ENCODE peak calls at places on chromosome 15, in nine cellular contexts. N is fibroblast of the aortic adventitia, Y is body of pancreas, C is Peyer's patch, J is hepatocyte, D is transverse colon, K is upper lobe of left lung, F is astrocyte of the spinal cord, W is mammary epithelial cell. H is an unnamed sample.

GRCh38 chr15:34160735-34161134 is 49.2 kb downstream of the KATNBL1 start:
- DNase-seq in N (no peak), Y (no peak), C (no peak), J (no peak), D (no peak), K (no peak), F (no peak), W (no peak), H (no peak)

GRCh38 chr15:25508369-25509002 is 69.7 kb upstream of the UBE3A start:
- DNase-seq in N (peak), Y (no peak), C (no peak), J (peak), D (no peak), K (no peak), F (peak), W (no peak), H (peak)

GRCh38 chr15:64029111-64029510 is 17.2 kb downstream of the DAPK2 start:
- DNase-seq in N (no peak), Y (no peak), C (no peak), J (no peak), D (no peak), K (no peak), F (no peak), W (no peak), H (no peak)

GRCh38 chr15:100559330-100559729 is 30.6 kb upstream of the CERS3 start:
- DNase-seq in N (peak), Y (peak), C (no peak), J (peak), D (peak), K (no peak), F (peak), W (peak), H (peak)

GRCh38 chr15:33964665-33965040 is 3.6 kb upstream of the CHRM5 start:
- DNase-seq in N (peak), Y (no peak), C (no peak), J (no peak), D (no peak), K (no peak), F (no peak), W (no peak), H (no peak)

GRCh38 chr15:44069489-44069888 is 125.6 kb downstream of the FRMD5 start:
- DNase-seq in N (no peak), Y (no peak), C (no peak), J (no peak), D (no peak), K (no peak), F (no peak), W (peak), H (no peak)

GRCh38 chr15:60773255-60773654 is 294.3 kb upstream of the ICE2 start:
- DNase-seq in N (no peak), Y (no peak), C (no peak), J (no peak), D (no peak), K (no peak), F (no peak), W (no peak), H (no peak)

GRCh38 chr15:34808016-34808415 is 12.7 kb upstream of the ACTC1 start:
- DNase-seq in N (peak), Y (no peak), C (no peak), J (no peak), D (no peak), K (no peak), F (peak), W (peak), H (peak)

GRCh38 chr15:81007428-81008064 is 6.8 kb downstream of the TLNRD1 start:
- DNase-seq in N (no peak), Y (no peak), C (no peak), J (no peak), D (no peak), K (no peak), F (no peak), W (no peak), H (no peak)

DNA sequence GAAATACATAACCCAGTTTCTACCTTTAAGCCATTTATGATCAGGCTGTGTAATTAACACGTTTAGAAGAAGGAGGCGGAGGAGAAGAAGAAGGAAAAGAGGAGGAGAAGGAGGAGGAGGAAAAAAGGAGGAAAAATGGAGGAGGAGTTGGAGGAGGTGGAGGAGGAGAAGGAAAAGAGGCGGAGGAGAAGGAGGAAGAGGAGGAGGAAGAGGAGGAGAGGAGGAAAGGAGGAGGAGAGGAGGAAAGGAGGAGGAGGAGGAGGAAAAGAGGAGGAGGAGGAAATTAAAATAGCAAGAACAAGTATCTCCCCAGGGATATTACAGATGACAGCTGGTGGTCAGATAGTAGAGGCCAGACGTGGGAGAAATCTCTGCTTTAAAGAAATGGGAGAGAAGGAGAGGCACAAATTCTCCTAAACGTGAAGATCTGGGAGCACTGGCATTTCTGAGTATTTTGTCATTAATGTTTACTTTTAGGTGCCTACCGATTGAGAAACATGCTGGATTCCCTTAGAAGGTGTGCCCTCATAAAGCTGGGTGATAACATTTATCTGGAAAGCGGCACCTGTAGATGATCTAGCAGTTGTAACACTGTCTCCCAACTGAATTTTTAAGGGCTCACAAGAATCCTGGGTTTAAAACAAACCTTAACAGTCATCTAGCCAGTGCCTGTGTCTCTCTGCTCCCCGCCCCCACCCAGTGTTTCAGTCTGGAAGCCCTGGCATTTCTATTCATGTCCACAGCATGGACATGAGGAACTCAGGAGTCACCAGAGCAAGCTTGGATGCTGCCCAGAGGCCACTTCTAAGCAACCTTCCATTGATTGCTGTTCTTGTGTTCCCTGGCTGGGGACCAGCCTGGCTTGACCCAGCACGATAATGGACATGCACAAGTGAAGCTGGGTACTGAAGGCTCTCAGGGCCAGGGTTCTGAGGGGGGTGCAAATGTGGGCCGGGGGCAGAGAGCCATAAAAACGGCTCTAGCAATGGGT is 75.2 kb downstream of the CHRNA7 start:
- DNase-seq in N (no peak), Y (peak), C (no peak), J (no peak), D (no peak), K (no peak), F (no peak), W (no peak), H (no peak)
- H3K4me3 ChIP-seq in N (no peak), Y (no peak), C (no peak), J (no peak), D (no peak), K (no peak), F (no peak), W (no peak), H (no peak)

DNA sequence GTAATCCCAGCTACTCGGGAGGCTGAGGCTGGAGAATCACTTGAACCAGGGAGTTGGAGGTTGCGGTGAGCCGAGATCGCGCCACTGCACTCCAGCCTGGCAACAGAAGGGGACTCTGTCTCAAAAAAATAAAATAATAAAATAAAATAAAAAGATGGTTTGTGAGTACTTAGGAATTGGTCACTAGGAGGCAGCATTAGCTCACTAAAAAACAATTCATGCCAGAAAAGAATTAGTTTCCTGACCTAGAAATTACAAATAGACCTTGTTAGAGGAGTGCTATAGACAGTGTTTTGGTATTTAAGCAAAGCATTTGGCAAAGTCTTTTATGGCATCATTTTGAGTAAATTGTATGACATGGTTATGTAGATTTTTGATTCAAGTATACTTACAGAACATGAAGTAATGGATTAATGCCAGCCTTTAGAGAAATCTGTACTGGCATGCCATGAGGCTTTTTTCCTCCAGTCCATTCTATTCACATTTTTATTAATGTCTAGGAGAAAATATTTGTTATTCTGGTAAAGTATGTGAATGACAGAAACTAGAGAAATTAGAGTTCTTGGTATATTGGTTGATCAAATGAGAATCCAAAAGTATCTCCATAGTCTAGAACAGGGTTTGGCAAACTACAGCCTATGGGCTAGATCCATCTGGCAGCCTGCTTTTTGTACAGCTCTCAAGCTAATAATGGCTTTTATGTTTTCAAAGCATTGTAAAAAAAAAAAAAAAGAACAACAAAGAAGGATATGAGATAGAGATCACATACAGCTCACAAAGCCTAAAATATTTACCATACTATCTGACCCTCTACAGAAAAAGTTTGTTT is 81.6 kb downstream of the LRRC49 start:
- DNase-seq in N (peak), Y (no peak), C (no peak), J (peak), D (no peak), K (no peak), F (peak), W (peak), H (peak)
- TF ChIP-seq CTCF in N (peak), Y (peak), C (peak), J (peak), D (peak), K (peak), F (peak), W (peak), H (peak)

GRCh38 chr15:52857471-52857870 is 67.3 kb upstream of the ONECUT1 start:
- DNase-seq in N (no peak), Y (no peak), C (no peak), J (no peak), D (no peak), K (no peak), F (no peak), W (no peak), H (no peak)
- H3K4me3 ChIP-seq in N (no peak), Y (no peak), C (no peak), J (no peak), D (no peak), K (no peak), F (no peak), W (no peak), H (no peak)

DNA sequence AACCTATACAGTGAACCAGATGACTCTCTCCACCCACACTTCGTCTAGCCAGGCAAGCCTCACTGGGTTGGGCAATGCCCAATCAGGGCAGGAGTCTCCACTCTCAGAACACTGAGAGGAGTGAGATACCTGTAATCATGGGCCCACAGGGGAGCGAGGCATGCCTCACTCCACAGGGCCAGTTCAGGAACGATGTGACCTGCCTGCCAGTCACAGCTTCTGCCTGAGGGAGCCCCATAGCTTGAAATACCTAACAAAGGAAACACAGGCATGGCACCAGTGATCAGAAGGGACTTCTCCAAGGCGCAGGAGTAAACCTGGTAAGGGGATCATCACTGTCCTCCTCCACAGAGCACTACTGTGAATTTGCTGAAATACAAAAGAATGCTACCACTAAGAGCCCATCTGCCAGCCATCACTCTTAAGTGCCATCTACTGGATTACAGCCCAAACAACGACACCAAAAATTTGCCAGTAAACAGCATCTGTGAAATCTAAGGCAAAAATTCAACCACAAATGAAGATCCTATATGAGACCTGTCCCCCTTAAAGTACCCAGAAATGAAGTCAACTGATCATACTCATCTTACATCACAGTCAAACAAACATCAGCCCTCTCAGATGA is 689.9 kb upstream of the SEMA6D start:
- DNase-seq in N (no peak), Y (no peak), C (no peak), J (peak), D (no peak), K (no peak), F (no peak), W (no peak), H (no peak)
- TF ChIP-seq CTCF in N (no peak), Y (no peak), C (peak), J (peak), D (no peak), K (no peak), F (no peak), W (no peak), H (no peak)

GRCh38 chr15:48563944-48564343 is 81.6 kb downstream of the FBN1 start:
- DNase-seq in N (peak), Y (no peak), C (no peak), J (no peak), D (no peak), K (no peak), F (peak), W (no peak), H (no peak)
- H3K4me3 ChIP-seq in N (no peak), Y (no peak), C (no peak), J (no peak), D (no peak), K (no peak), F (no peak), W (no peak), H (no peak)

GRCh38 chr15:74951006-74951405 is 5.6 kb downstream of the RPP25 start:
- DNase-seq in N (no peak), Y (no peak), C (no peak), J (no peak), D (no peak), K (no peak), F (no peak), W (no peak), H (no peak)
- TF ChIP-seq CTCF in N (no peak), Y (no peak), C (no peak), J (no peak), D (no peak), K (no peak), F (no peak), W (no peak), H (no peak)

GRCh38 chr15:68511073-68511991 is 67.5 kb upstream of the CORO2B start:
- DNase-seq in N (peak), Y (peak), C (no peak), J (no peak), D (no peak), K (no peak), F (peak), W (no peak), H (peak)
- H3K4me3 ChIP-seq in N (no peak), Y (no peak), C (no peak), J (no peak), D (no peak), K (no peak), F (no peak), W (no peak), H (no peak)

GRCh38 chr15:39918688-39919385 is 1.2 kb downstream of the GPR176 start:
- DNase-seq in N (peak), Y (no peak), C (no peak), J (no peak), D (no peak), K (no peak), F (peak), W (peak), H (peak)

GRCh38 chr15:39921274-39921638 is 1.2 kb upstream of the GPR176 start:
- DNase-seq in N (no peak), Y (no peak), C (no peak), J (no peak), D (no peak), K (no peak), F (no peak), W (no peak), H (no peak)

GRCh38 chr15:39919396-39919739 is 698 bp downstream of the GPR176 start:
- DNase-seq in N (no peak), Y (no peak), C (no peak), J (no peak), D (no peak), K (no peak), F (no peak), W (no peak), H (no peak)

GRCh38 chr15:39920510-39921273 is 626 bp upstream of the GPR176 start:
- DNase-seq in N (peak), Y (peak), C (peak), J (peak), D (peak), K (peak), F (peak), W (peak), H (peak)

DNA sequence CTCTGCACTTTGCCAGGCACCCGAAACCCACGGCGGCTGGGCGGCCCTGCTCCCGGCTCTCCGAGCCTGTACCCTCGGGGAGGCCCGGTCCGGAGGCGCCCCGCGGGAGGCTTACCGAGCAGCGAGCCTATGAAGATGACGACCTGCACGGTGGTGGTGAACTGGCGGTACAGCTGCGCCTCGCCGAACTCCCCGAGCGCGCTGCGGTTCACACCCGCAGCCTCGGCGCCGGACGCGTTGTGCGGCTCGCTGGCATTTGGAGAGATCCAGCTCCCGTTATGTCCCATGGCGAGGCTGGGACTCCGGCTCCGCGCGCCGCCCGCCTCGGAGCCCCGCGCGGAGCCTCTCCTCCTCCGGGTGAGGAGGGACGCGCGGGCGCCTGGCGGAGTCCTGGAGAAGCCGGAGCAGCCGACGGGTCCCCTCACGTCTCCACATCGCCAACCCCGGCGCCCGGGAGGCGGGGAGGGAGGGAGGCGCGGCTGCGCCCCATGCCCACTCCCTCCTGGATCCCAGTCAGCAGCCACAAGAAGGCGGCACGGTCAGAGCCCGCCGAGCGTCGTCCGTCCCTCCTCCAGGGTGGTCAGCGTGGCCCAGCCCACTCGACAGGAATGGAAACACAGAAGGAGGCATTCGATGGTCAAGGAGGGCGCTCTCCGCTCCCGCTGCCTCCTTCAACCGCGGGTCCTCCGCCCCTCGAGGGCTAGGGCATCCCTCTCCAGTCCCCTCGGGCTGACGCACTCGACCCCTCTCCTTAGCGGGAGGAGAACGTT is at the start of gene GPR176:
- DNase-seq in N (peak), Y (peak), C (peak), J (peak), D (peak), K (peak), F (peak), W (peak), H (peak)
- TF ChIP-seq CTCF in N (peak), Y (no peak), C (no peak), J (no peak), D (no peak), K (no peak), F (peak), W (no peak), H (no peak)

GRCh38 chr15:41659190-41659589 is 1.0 kb upstream of the MGA start:
- DNase-seq in N (no peak), Y (no peak), C (no peak), J (no peak), D (no peak), K (no peak), F (no peak), W (no peak), H (no peak)
- H3K4me3 ChIP-seq in N (no peak), Y (no peak), C (no peak), J (no peak), D (no peak), K (no peak), F (no peak), W (no peak), H (no peak)